ENCODE peak calls at places on chromosome 20, in six cellular contexts. Z is A549, K is HepG2, M is K562, T is upper lobe of left lung, U is GM12878. C is an unnamed sample.

GRCh38 chr20:10708342-10709185 is 34.8 kb upstream of the JAG1 start:
- ATAC-seq in M (no peak), U (no peak), T (no peak), Z (peak; percentile 79), K (peak; percentile 88), C (no peak)

GRCh38 chr20:57715268-57715904 is 5.6 kb upstream of the PMEPA1 start:
- ATAC-seq in Z (no peak), K (no peak), M (no peak), U (no peak), T (no peak), C (no peak)

GRCh38 chr20:50551288-50551687 is 41.1 kb downstream of the PTPN1 start:
- ATAC-seq in M (no peak), K (no peak), T (no peak), U (peak; percentile 33), Z (no peak), C (no peak)

GRCh38 chr20:63457737-63458136 is 14.7 kb downstream of the KCNQ2 start:
- ATAC-seq in Z (peak; percentile 35), M (no peak), K (no peak), T (no peak), U (no peak), C (no peak)

GRCh38 chr20:50330504-50331313 is 140.1 kb downstream of the CEBPB start:
- ATAC-seq in M (no peak), K (peak; percentile 32), T (no peak), Z (no peak), U (no peak), C (no peak)

GRCh38 chr20:58691773-58692578 is 624 bp upstream of the NPEPL1 start:
- ATAC-seq in U (no peak), Z (no peak), T (peak; percentile 66), M (no peak), K (no peak), C (peak; percentile 62)

GRCh38 chr20:58938541-58938940 is 42.5 kb upstream of the NELFCD start:
- ATAC-seq in K (no peak), T (no peak), U (no peak), Z (no peak), M (no peak), C (no peak)

GRCh38 chr20:51636123-51636522 is 93.6 kb upstream of the NFATC2 start:
- ATAC-seq in K (no peak), Z (no peak), T (no peak), M (no peak), U (peak; percentile 12), C (no peak)

GRCh38 chr20:40706977-40707582 is 18.0 kb upstream of the MAFB start:
- ATAC-seq in Z (peak; percentile 97), T (peak; percentile 87), U (peak; percentile 94), K (peak; percentile 100), M (peak; percentile 73), C (no peak)

GRCh38 chr20:33009214-33010132 is 2.0 kb downstream of the BPIFB2 start:
- ATAC-seq in K (peak; percentile 69), U (peak; percentile 44), M (no peak), Z (no peak), T (no peak), C (no peak)

GRCh38 chr20:48098099-48098498 is 312.8 kb upstream of the SULF2 start:
- ATAC-seq in Z (peak; percentile 69), K (peak; percentile 51), U (peak; percentile 42), T (peak; percentile 61), M (peak; percentile 87), C (no peak)

GRCh38 chr20:25468126-25469075 is 60.9 kb downstream of the GINS1 start:
- ATAC-seq in U (no peak), K (no peak), Z (peak; percentile 32), T (no peak), M (no peak), C (no peak)

GRCh38 chr20:57627972-57628650 is 7.9 kb upstream of the ZBP1 start:
- ATAC-seq in Z (no peak), U (peak; percentile 49), T (peak; percentile 81), M (peak; percentile 54), K (peak; percentile 39), C (peak; percentile 84)

GRCh38 chr20:58228484-58229197 is at the start of gene ANKRD60:
- ATAC-seq in U (peak; percentile 21), Z (no peak), K (no peak), T (no peak), M (peak; percentile 50), C (peak; percentile 22)

GRCh38 chr20:8260837-8261241 is 128.8 kb downstream of the PLCB1 start:
- ATAC-seq in M (no peak), T (peak; percentile 34), U (no peak), Z (no peak), K (no peak), C (peak; percentile 55)

GRCh38 chr20:49620364-49621240 is 52.7 kb upstream of the PTGIS start:
- ATAC-seq in U (peak; percentile 92), T (no peak), M (no peak), K (peak; percentile 6), Z (no peak), C (no peak)

GRCh38 chr20:57594092-57594911 is 25.9 kb downstream of the ZBP1 start:
- ATAC-seq in M (peak; percentile 70), T (no peak), K (peak; percentile 47), U (peak; percentile 63), Z (peak; percentile 70), C (no peak)

GRCh38 chr20:52775786-52776185 is 196.4 kb upstream of the TSHZ2 start:
- ATAC-seq in Z (no peak), M (no peak), K (no peak), T (no peak), U (no peak), C (no peak)

GRCh38 chr20:37526839-37527637 is 638 bp downstream of the BLCAP start:
- ATAC-seq in M (peak; percentile 29), U (peak; percentile 5), T (no peak), K (peak; percentile 6), Z (peak; percentile 54), C (peak; percentile 22)

GRCh38 chr20:62226707-62227590 is 6.9 kb upstream of the HRH3 start:
- ATAC-seq in U (peak; percentile 44), K (no peak), M (no peak), T (no peak), Z (peak; percentile 29), C (no peak)

GRCh38 chr20:63280929-63281545 is 8.4 kb downstream of the ARFGAP1 start:
- ATAC-seq in T (no peak), U (peak; percentile 30), M (peak; percentile 74), K (peak; percentile 50), Z (peak; percentile 83), C (no peak)

GRCh38 chr20:47502271-47502730 is 614 bp downstream of the NCOA3 start:
- ATAC-seq in T (peak; percentile 6), M (peak; percentile 29), Z (peak; percentile 7), U (peak; percentile 1), K (peak; percentile 2), C (no peak)

GRCh38 chr20:24112360-24112759 is 123.8 kb upstream of the GGTLC1 start:
- ATAC-seq in Z (no peak), T (no peak), K (peak; percentile 55), M (no peak), U (peak; percentile 38), C (no peak)

DNA sequence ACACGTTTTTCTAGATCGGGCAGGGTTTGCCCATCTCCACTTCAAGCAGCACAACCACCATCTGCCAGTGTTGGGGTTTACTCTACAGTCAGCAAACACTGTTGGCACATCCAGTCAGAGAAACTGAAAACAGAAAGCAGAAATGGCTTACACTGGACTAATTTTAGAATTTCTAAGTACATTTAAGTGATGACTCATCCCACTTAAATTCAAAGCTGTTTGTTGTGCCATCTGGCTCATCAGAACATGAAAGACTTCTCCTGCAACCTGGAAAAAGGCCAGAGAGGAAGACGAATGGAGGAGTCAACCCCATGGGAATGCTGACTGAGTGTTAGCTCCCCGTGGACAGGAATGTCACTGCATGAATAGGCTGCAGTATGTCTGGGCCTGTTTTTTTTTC is 21.8 kb downstream of the FAM209B start:
- ATAC-seq in K (peak; percentile 76), M (no peak), U (peak; percentile 92), T (peak; percentile 63), Z (peak; percentile 88), C (peak; percentile 78)
- TF ChIP-seq CTCF in K (no peak), M (no peak), U (no peak), T (no peak), Z (no peak), C (no peak)

GRCh38 chr20:1846341-1846740 is 48.9 kb upstream of the SIRPA start:
- ATAC-seq in T (no peak), M (no peak), U (no peak), K (no peak), Z (no peak), C (no peak)

GRCh38 chr20:1847780-1848179 is 47.4 kb upstream of the SIRPA start:
- ATAC-seq in K (no peak), Z (no peak), T (no peak), U (no peak), M (no peak), C (no peak)

GRCh38 chr20:1845701-1846100 is 49.5 kb upstream of the SIRPA start:
- ATAC-seq in Z (no peak), M (no peak), U (peak; percentile 5), K (no peak), T (no peak), C (no peak)

GRCh38 chr20:1842281-1842680 is 52.9 kb upstream of the SIRPA start:
- ATAC-seq in T (no peak), Z (no peak), M (no peak), K (no peak), U (no peak), C (no peak)

GRCh38 chr20:1844723-1845523 is 50.3 kb upstream of the SIRPA start:
- ATAC-seq in K (no peak), T (peak; percentile 38), M (no peak), Z (no peak), U (peak; percentile 99), C (peak; percentile 63)
- TF ChIP-seq EP300 in K (no peak), T (no peak), M (no peak), Z (no peak), U (peak; percentile 66), C (no peak)

DNA sequence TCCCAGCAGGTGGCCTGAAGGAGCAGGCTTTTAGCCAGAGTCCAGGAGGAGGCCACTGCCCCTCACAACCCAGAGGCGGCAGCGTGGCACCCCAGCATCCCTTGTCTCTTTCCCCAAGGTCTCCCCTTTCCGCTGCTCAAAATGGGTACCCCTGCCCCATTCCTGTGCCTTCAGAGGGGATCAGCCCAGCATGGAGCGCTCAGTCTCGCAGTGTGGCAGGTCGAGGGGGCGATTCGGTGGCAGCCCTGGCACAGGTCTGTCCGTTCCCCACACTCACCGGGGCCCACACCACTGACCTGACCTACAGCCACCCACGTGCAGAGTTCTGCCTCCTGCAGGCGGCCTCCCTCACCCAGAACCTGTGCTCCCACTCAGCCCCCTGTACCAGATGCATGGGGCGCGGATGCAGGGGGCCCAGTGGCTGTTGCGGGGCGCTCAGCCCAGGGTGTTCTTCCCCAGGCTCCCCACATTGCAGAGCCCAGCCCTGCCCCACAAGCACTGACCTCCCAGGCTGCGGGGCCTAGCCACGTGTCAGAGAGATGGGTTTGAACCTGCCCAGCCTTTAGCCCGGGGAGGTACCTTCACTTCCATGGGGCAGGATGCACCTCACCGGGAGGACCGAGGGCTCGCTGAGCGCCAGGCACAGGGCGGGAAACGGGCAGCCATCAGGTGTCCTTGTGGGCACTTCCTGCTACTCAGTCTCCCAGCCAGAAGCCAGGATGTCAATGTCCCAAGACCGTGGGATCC is 41.8 kb downstream of the DSTN start:
- ATAC-seq in Z (peak; percentile 25), M (no peak), U (peak; percentile 9), T (peak; percentile 24), K (peak; percentile 14), C (peak; percentile 4)
- H3K4me1 ChIP-seq in Z (peaks cover 14% of the 10 kb centered on the region), M (peaks cover 24% of the 10 kb centered on the region), U (no peaks in the 10 kb centered on the region), T (peaks cover 40% of the 10 kb centered on the region), K (peaks cover 22% of the 10 kb centered on the region), C (peaks cover 100% of the 10 kb centered on the region)

DNA sequence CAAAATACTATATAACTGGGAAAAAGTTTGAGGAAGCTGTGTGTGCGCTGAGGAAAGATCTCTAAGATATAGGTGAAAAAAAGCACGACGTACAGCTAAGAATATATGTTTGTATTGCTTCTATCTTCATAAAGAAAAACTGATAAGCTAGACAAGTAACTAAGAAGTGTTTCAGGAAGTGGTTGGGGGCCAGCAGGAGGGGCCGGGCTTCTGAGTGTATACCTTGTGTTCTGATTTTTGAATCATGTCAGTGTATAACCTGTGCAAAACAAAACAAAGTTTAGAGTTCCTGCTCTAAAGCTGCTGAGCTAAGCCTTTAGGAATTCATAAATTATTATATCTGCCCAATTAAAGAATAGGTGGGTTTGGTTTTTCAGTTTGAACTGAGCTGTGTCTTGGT is 7.9 kb upstream of the OSER1 start:
- ATAC-seq in K (no peak), T (no peak), U (no peak), Z (no peak), M (no peak), C (no peak)
- TF ChIP-seq CTCF in K (no peak), T (no peak), U (no peak), Z (no peak), M (no peak), C (no peak)

C was measured in gastroesophageal sphincter.